ENCODE peak calls at places on chromosomes 12 and 14, in nine cellular contexts. U is GM12865, M is fibroblast of pulmonary artery, Q is lung, S is heart right ventricle, C is dorsolateral prefrontal cortex, R is neural progenitor cell, I is adrenal gland, A is A549. K is an unnamed sample.

GRCh38 chr14:89419973-89420482 is 3.0 kb upstream of the FOXN3 start:
- DNase-seq in U (no peak), M (no peak), Q (no peak), S (no peak), C (no peak), R (no peak), I (no peak), A (no peak), K (no peak)

GRCh38 chr12:44876554-44877275 is 600 bp upstream of the NELL2 start:
- DNase-seq in U (peak), M (peak), Q (peak), S (peak), C (no peak), R (peak), I (peak), A (peak), K (no peak)

GRCh38 chr12:84803661-84804060 is 108.9 kb downstream of the SLC6A15 start:
- DNase-seq in U (no peak), M (peak), Q (no peak), S (no peak), C (no peak), R (no peak), I (no peak), A (no peak), K (no peak)

GRCh38 chr12:91565246-91565645 is 382.6 kb upstream of the DCN start:
- DNase-seq in U (no peak), M (peak), Q (no peak), S (no peak), C (no peak), R (no peak), I (no peak), A (no peak), K (no peak)

GRCh38 chr14:59268011-59268410 is 79.5 kb downstream of the DAAM1 start:
- DNase-seq in U (no peak), M (no peak), Q (no peak), S (no peak), C (no peak), R (no peak), I (no peak), A (no peak), K (no peak)

GRCh38 chr12:11839093-11839641 is 189.7 kb downstream of the ETV6 start:
- DNase-seq in U (no peak), M (peak), Q (no peak), S (no peak), C (no peak), R (no peak), I (no peak), A (no peak), K (no peak)

GRCh38 chr14:63432228-63432627 is 110.9 kb downstream of the PPP2R5E start:
- DNase-seq in U (no peak), M (no peak), Q (no peak), S (no peak), C (no peak), R (no peak), I (no peak), A (no peak), K (no peak)

GRCh38 chr14:66140213-66140918 is 345.8 kb upstream of the CCDC196 start:
- DNase-seq in U (peak), M (no peak), Q (no peak), S (no peak), C (no peak), R (no peak), I (no peak), A (no peak), K (peak)

GRCh38 chr14:105588236-105588860 is 62.0 kb downstream of the TMEM121 start:
- DNase-seq in U (no peak), M (no peak), Q (no peak), S (no peak), C (no peak), R (no peak), I (no peak), A (no peak), K (no peak)

DNA sequence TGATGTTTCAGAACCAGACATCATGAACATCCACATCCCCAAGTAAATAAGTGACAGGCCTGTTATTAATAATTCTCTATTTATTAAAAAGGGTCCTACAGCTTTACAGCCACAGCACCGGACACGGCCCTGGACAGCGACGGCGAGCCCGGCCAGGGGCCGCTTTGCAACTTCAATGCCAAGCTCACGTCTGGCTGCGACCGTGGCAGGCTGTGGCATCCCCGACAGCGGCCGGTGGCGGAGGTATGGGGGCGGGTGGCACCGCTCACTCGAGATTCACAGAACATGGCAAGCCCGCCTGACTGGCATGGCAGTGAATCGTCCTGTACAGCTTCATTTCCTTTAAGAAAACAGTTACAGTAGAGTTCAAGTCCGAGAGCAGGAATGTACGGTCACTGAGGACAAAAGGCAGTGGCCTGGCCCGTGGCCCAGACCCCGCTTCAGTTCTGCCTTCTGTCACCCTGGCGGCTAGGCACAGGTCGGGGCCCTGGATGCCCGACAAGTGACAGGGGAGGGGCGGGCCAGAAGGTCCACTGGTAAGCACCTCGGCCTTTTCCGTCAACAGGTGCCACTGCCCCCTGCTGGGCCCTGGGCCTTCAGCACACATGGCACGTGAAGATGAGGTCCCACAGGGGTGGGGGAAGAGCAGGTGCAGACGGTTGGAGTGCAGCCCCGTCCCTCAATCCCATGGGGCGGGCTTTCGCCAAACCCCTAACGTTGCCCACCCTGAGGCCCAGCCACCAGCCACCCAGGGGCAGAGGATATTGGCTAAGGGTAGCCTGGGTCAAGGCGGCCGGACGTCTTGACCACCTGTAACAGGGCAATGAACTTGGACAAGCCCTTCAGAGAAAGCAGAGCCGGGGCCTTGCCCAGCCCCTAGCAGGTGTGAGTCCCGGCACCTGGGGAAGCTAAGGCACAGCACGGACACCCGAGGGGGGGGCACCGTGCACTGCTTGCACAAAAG is 30.3 kb downstream of the HIP1R start:
- DNase-seq in U (peak), M (peak), Q (no peak), S (peak), C (peak), R (no peak), I (peak), A (peak), K (no peak)
- TF ChIP-seq CTCF in U (peak), M (peak), Q (no peak), S (peak), C (peak), R (peak), I (peak), A (peak), K (peak)

GRCh38 chr14:32512348-32512747 is 183.2 kb downstream of the AKAP6 start:
- DNase-seq in U (no peak), M (no peak), Q (no peak), S (no peak), C (no peak), R (no peak), I (no peak), A (no peak), K (no peak)
- H3K4me3 ChIP-seq in U (no peak), M (no peak), Q (no peak), S (no peak), C (no peak), R (no peak), I (no peak), A (no peak), K (no peak)

GRCh38 chr12:450438-450837 is 9.3 kb upstream of the B4GALNT3 start:
- DNase-seq in U (no peak), M (no peak), Q (no peak), S (no peak), C (no peak), R (no peak), I (no peak), A (no peak), K (no peak)

GRCh38 chr12:455821-456220 is 3.9 kb upstream of the B4GALNT3 start:
- DNase-seq in U (no peak), M (no peak), Q (no peak), S (no peak), C (no peak), R (no peak), I (peak), A (no peak), K (no peak)

GRCh38 chr12:457676-458075 is 2.1 kb upstream of the B4GALNT3 start:
- DNase-seq in U (peak), M (no peak), Q (no peak), S (no peak), C (no peak), R (no peak), I (no peak), A (no peak), K (no peak)

GRCh38 chr12:449203-449602 is 10.5 kb upstream of the B4GALNT3 start:
- DNase-seq in U (no peak), M (no peak), Q (no peak), S (no peak), C (no peak), R (no peak), I (no peak), A (no peak), K (no peak)

GRCh38 chr12:452667-453210 is 7.0 kb upstream of the B4GALNT3 start:
- DNase-seq in U (peak), M (no peak), Q (no peak), S (peak), C (no peak), R (no peak), I (peak), A (no peak), K (no peak)
- TF ChIP-seq CTCF in U (peak), M (peak), Q (no peak), S (no peak), C (no peak), R (no peak), I (peak), A (no peak), K (peak)

DNA sequence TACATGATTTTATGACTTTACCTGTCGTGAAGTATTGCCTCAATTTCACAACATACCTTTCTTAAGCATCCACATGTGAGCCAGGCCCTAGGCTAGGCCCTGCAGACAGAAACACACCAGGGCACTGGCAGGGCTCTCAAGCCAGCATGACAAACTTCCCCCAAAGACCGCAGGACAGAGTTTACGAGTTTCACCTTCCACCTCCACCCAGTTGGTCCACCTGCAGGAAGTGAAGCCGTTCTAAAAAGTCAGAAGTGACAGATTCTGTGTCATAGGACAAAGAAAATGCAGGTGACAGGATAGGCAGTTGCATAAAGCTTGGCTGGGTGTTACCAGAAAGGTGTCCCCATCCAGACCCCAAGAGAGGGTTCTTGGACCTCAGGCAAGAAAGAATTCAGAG is 382.3 kb downstream of the PCNX1 start:
- DNase-seq in U (peak), M (no peak), Q (no peak), S (no peak), C (no peak), R (no peak), I (no peak), A (no peak), K (peak)
- H3K4me3 ChIP-seq in U (no peak), M (no peak), Q (no peak), S (no peak), C (no peak), R (no peak), I (no peak), A (no peak), K (no peak)

GRCh38 chr12:114293073-114293472 is 112.9 kb downstream of the TBX5 start:
- DNase-seq in U (no peak), M (no peak), Q (no peak), S (no peak), C (no peak), R (no peak), I (no peak), A (no peak), K (no peak)

GRCh38 chr12:114285554-114285953 is 120.4 kb downstream of the TBX5 start:
- DNase-seq in U (no peak), M (no peak), Q (no peak), S (no peak), C (no peak), R (no peak), I (no peak), A (no peak), K (no peak)

GRCh38 chr12:114286145-114286544 is 119.8 kb downstream of the TBX5 start:
- DNase-seq in U (no peak), M (no peak), Q (no peak), S (no peak), C (no peak), R (peak), I (no peak), A (no peak), K (no peak)

GRCh38 chr12:114291389-114292075 is 114.4 kb downstream of the TBX5 start:
- DNase-seq in U (no peak), M (no peak), Q (no peak), S (no peak), C (no peak), R (no peak), I (no peak), A (no peak), K (no peak)

DNA sequence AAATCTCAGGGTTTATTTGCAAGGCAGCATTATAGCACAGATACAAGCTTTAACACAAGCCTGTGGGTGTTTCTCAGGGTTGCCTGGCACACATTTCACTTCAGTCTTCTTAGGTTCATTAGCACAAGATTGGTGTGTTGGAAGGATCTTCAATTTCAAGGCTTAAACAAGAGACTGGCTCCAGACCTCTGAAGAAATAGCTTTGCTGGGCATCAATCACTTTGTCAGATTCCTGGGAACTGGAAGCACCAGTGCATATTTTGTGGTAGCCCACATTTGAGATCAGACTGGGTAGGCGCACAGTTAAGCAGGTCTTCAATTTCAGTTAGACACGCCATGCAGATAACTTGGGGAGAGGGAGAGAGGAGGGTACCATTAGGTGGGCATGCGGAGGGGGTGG is 117.9 kb downstream of the TBX5 start:
- DNase-seq in U (no peak), M (peak), Q (no peak), S (no peak), C (no peak), R (no peak), I (no peak), A (no peak), K (no peak)
- TF ChIP-seq CTCF in U (no peak), M (no peak), Q (no peak), S (no peak), C (no peak), R (no peak), I (no peak), A (no peak), K (no peak)

DNA sequence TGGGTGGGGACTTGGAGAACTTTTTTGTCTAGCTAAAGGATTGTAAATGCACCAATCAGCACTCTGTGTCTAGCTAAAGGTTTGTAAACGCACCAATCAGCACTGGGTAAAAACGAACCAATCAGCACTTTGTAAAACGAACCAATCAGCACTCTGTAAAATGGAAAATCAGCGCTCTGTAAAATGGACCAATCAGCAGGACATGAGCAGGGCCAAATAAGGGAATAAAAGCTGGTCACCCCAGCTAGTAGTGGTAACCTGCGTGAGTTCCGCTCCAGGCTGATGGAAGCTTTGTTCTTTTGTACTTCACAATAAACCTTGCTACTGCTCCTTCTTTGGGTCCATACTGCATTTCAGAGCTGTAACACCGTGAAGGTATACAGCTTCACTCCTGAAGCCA is 1.6 kb upstream of the ACOT2 start:
- DNase-seq in U (no peak), M (no peak), Q (no peak), S (no peak), C (no peak), R (no peak), I (no peak), A (no peak), K (no peak)
- H3K4me3 ChIP-seq in U (no peak), M (no peak), Q (no peak), S (no peak), C (peak), R (no peak), I (no peak), A (no peak), K (no peak)

DNA sequence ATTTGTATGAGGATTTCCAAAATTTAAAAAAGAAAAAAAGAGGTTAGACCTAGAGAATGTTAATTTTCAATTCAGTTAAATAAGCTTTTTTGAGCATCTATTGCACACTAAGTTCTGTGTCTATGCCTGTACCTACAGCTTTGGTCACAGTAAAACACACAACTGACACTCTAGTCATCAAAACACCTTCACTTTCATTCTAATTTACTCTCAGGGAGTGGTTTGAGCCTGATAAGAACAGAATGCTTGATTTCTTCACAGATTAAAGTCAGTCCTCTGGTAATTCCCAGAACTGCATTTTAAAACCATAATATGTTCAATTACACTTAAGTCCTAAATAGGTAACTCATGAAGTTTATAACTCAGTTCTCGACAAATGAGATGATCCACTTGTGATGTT is 9.2 kb downstream of the SLC5A8 start:
- DNase-seq in U (no peak), M (no peak), Q (no peak), S (no peak), C (no peak), R (no peak), I (no peak), A (no peak), K (no peak)
- TF ChIP-seq CTCF in U (no peak), M (no peak), Q (no peak), S (no peak), C (no peak), R (no peak), I (no peak), A (no peak), K (no peak)

K was measured in GM12864.